ENCODE peak calls at places on chromosomes 4 and X, in six cellular contexts. U is KG1, T is hepatic stellate cell, S is M059J, Z is HCEC 1CT, K is hypothalamus. M is an unnamed sample.

GRCh38 chr4:123984881-123985280 is 588.3 kb downstream of the SPRY1 start:
- DNase-seq in U (no peak), T (no peak), S (no peak), Z (no peak), K (no peak), M (no peak)

GRCh38 chr4:128862608-128863313 is 53.3 kb downstream of the JADE1 start:
- DNase-seq in U (no peak), T (no peak), S (no peak), Z (no peak), K (no peak), M (peak)

GRCh38 chrX:49701323-49701722 is 5.5 kb upstream of the PAGE1 start:
- DNase-seq in U (no peak), T (no peak), S (no peak), Z (no peak), K (no peak), M (no peak)

GRCh38 chr4:122117743-122118142 is 34.4 kb upstream of the BLTP1 start:
- DNase-seq in U (no peak), T (peak), S (peak), Z (peak), K (no peak), M (no peak)

GRCh38 chrX:134679644-134680043 is 21.4 kb upstream of the PLAC1 start:
- DNase-seq in U (no peak), T (no peak), S (no peak), Z (no peak), K (no peak), M (no peak)

GRCh38 chr4:169239236-169239905 is 31.4 kb downstream of the SH3RF1 start:
- DNase-seq in U (no peak), T (no peak), S (peak), Z (no peak), K (no peak), M (no peak)

GRCh38 chr4:134905061-134905460 is 703.5 kb upstream of the PABPC4L start:
- DNase-seq in U (no peak), T (no peak), S (no peak), Z (no peak), K (no peak), M (no peak)

GRCh38 chrX:11755724-11756123 is 2.3 kb upstream of the MSL3 start:
- DNase-seq in U (no peak), T (no peak), S (no peak), Z (no peak), K (no peak), M (no peak)

GRCh38 chr4:32962100-32962499 is 2241.9 kb downstream of the PCDH7 start:
- DNase-seq in U (no peak), T (no peak), S (no peak), Z (no peak), K (no peak), M (no peak)

GRCh38 chrX:74536142-74537010 is 78.0 kb downstream of the RLIM start:
- DNase-seq in U (no peak), T (peak), S (peak), Z (peak), K (peak), M (peak)

M was measured in Caki2.